ENCODE peak calls at places on chromosomes 7 and 10, in four cellular contexts. X, K, D and M are unnamed samples.

GRCh38 chr10:72228318-72228751 is 12.3 kb upstream of the ASCC1 start:
- DNase-seq in X (no peak), K (no peak), D (no peak), M (no peak)

GRCh38 chr10:124086787-124087671 is 6.4 kb downstream of the CHST15 start:
- DNase-seq in X (no peak), K (no peak), D (no peak), M (no peak)

GRCh38 chr7:1950623-1951523 is 280.8 kb downstream of the ELFN1 start:
- DNase-seq in X (no peak), K (no peak), D (peak; percentile 71), M (no peak)

GRCh38 chr10:132114953-132115520 is 49.3 kb downstream of the JAKMIP3 start:
- DNase-seq in X (no peak), K (no peak), D (no peak), M (peak; percentile 5)

GRCh38 chr7:55439627-55440026 is 74.5 kb downstream of the LANCL2 start:
- DNase-seq in X (no peak), K (no peak), D (no peak), M (no peak)

GRCh38 chr7:146090023-146090645 is 26.5 kb upstream of the CNTNAP2 start:
- DNase-seq in X (peak; percentile 8), K (no peak), D (peak; percentile 41), M (no peak)

GRCh38 chr10:132248455-132249231 is 59.1 kb downstream of the STK32C start:
- DNase-seq in X (no peak), K (no peak), D (peak; percentile 95), M (peak; percentile 72)

GRCh38 chr7:155521007-155521742 is 25.2 kb downstream of the CNPY1 start:
- DNase-seq in X (no peak), K (no peak), D (no peak), M (no peak)

GRCh38 chr10:72097448-72098300 is 9.3 kb upstream of the SPOCK2 start:
- DNase-seq in X (peak; percentile 98), K (no peak), D (peak; percentile 68), M (no peak)

GRCh38 chr7:27302590-27302989 is 60.0 kb downstream of the EVX1 start:
- DNase-seq in X (no peak), K (no peak), D (no peak), M (no peak)

GRCh38 chr7:95718556-95719410 is 53.6 kb upstream of the DYNC1I1 start:
- DNase-seq in X (no peak), K (no peak), D (peak; percentile 12), M (no peak)

GRCh38 chr7:99305473-99306260 is 20.0 kb upstream of the ARPC1A start:
- DNase-seq in X (no peak), K (no peak), D (no peak), M (no peak)

GRCh38 chr10:84845628-84846261 is 517.4 kb downstream of the CCSER2 start:
- DNase-seq in X (peak; percentile 35), K (no peak), D (no peak), M (peak; percentile 21)

GRCh38 chr7:1696671-1697498 is 26.8 kb downstream of the ELFN1 start:
- DNase-seq in X (no peak), K (no peak), D (peak; percentile 6), M (peak; percentile 10)

GRCh38 chr7:74097937-74098614 is 14.5 kb downstream of the LIMK1 start:
- DNase-seq in X (no peak), K (no peak), D (no peak), M (no peak)

GRCh38 chr7:140192176-140192575 is 15.4 kb upstream of the KDM7A start:
- DNase-seq in X (no peak), K (no peak), D (no peak), M (no peak)

DNA sequence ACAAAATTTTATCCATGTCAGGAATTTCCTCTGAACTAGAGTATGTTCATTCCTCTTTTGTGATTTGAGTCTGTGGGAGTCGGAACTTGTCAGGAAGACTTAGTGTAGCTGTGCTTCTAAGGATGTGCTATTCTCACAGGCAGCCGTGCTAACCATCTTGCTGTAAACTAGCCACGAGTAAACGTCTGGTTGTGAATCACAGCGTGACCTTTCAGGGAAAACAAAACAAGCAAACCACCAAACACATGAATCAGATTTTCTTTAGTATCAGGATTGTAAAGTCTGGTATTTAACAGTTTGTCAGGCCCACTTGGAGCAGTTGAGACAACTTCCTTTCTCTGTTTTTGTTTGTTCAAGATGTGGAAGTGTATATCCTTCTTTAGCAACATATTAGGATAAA is 32.0 kb downstream of the AUTS2 start:
- DNase-seq in X (no peak), K (no peak), D (no peak), M (no peak)
- TF ChIP-seq SP1 in X (no peak), K (no peak), D (no peak), M (no peak)

GRCh38 chr10:6427357-6427959 is 152.6 kb downstream of the PRKCQ start:
- DNase-seq in X (no peak), K (no peak), D (no peak), M (no peak)

GRCh38 chr10:6418613-6419216 is 161.4 kb downstream of the PRKCQ start:
- DNase-seq in X (no peak), K (no peak), D (no peak), M (no peak)

GRCh38 chr10:6423413-6424170 is 156.5 kb downstream of the PRKCQ start:
- DNase-seq in X (no peak), K (no peak), D (no peak), M (no peak)

GRCh38 chr10:6426317-6426716 is 153.8 kb downstream of the PRKCQ start:
- DNase-seq in X (no peak), K (no peak), D (no peak), M (no peak)

DNA sequence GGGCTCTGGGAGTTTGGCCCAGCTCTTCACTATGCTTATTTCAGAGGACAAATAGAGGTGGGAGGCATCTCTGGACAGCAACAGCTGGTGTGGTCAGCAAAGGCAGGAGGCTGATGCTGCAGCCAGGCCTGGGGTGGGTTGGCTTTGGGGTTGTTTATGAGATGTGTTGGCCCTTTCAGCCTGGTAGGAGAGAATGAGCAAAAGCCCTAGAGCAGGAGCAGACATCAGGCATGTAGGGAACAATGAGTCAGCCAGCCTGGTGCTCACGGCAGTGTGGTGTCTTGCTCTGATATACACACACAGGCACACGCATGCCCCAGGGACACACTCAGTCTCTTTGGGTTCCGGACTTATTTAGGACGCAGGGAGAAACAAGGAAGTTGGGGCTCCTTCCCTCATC is 157.1 kb downstream of the PRKCQ start:
- DNase-seq in X (no peak), K (no peak), D (no peak), M (no peak)
- TF ChIP-seq CREM in X (no peak), K (no peak), D (no peak), M (no peak)

DNA sequence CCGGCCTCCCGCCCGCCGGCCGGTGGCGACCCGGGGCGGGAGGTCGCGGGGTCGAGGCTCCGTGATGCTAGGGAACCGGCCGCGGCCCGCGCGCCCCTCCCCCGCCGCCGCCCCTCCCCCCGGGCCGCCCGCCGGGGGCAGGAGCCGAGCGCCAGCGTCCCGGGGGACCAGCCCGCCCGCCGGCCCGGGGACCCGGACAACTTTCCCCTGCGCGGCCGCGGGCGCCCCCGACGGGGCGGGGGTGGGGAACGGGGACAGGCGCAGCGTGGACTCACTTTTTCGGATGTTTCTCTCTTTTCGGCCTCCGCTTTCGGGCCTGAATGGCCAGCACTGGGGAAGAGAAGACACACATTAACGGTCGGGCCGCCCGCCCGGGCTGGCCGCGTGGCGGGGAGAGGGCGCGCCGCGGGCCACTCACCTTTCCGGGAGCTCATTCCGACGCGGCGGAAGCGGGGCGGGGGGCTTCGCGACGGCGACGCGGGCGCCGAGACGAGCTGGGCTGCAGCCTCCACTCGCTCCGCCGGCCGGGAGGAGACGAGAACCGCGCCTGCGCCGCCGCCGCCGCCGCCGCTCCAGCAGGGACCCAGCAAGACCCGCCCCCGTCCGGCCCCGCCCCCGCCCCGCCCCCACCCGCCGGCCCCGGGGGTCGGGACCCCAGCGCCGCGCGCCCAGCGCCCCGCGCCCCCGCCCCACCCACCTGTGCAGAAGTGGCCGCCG is at the start of gene SRPK2:
- DNase-seq in X (peak; percentile 51), K (no peak), D (peak; percentile 96), M (peak; percentile 82)
- TF ChIP-seq SP1 in X (no peak), K (no peak), D (no peak), M (no peak)

DNA sequence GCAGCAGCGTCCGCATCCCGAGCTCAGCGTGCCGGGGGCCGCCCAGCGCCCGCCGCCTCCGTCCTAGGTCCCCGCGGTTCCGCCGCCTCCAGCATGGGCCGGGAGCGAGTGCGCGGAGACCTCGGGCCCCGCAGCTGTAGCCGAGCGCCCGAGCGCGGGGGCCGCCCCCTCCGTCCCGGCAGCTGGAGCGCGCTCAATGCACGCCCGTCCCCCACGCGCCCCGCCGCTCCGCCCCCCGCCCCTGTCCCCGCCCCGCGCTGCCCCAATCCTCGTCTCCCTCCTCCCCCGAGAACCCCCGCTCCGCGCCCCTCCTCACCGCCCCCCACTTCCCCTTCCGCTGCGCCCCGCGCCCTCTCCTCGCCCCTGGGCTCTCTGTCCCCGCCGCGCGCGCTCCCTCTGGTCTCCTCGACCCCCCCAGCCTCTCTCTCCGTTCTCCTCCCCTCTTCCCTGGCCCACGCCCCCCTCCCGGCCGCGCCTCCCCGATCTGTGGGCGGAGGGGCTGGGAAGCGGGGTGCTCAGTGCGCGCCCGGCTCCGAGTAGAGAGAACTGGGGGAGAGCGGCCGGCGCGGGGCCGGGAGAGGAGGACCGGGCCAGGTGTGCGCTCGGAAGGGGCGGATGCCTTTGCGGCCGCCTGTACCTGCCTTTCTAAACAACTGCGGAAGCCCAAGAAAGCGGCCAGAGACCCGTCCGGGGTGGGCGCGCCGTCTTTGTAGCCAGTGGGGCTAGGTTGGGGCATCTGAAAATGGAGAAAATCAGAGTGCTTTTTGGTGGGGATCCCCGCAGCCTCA is at the start of gene VIPR2:
- DNase-seq in X (no peak), K (no peak), D (no peak), M (peak; percentile 74)
- TF ChIP-seq CREM in X (no peak), K (no peak), D (no peak), M (no peak)